ENCODE peak calls at places on chromosomes 3 and 15, in eight cellular contexts. One of them, this sample, is unnamed.

GRCh38 chr15:69160976-69161877 is 792 bp downstream of the GLCE start:
- DNase-seq in stimulated activated naive CD8-positive, alpha-beta T cell treated with anti-CD3 and anti-CD28 coated beads, Interleukin-15, Interleukin-2, amounts not matched to agents 100 U/mL and 50 U/mL, for 24 hours: peak; percentile 41
- DNase-seq in bronchial epithelial cell: peak; percentile 11
- DNase-seq in left cardiac atrium: peak; percentile 38
- DNase-seq in hypothalamus: peak; percentile 62
- DNase-seq in PC-9: peak; percentile 32
- DNase-seq in ureter: peak; percentile 53
- DNase-seq in cardiac muscle cell: peak; percentile 67
- DNase-seq in this sample: peak; percentile 41

GRCh38 chr3:14758893-14759292 is 59.9 kb upstream of the FGD5 start:
- DNase-seq in PC-9: no peak
- DNase-seq in ureter: no peak
- DNase-seq in stimulated activated naive CD8-positive, alpha-beta T cell treated with anti-CD3 and anti-CD28 coated beads, Interleukin-15, Interleukin-2, amounts not matched to agents 100 U/mL and 50 U/mL, for 24 hours: no peak
- DNase-seq in cardiac muscle cell: no peak
- DNase-seq in left cardiac atrium: no peak
- DNase-seq in hypothalamus: no peak
- DNase-seq in bronchial epithelial cell: no peak
- DNase-seq in this sample: no peak

GRCh38 chr3:155233213-155233612 is 60.3 kb downstream of the STRIT1 start:
- DNase-seq in left cardiac atrium: peak; percentile 67
- DNase-seq in ureter: peak; percentile 76
- DNase-seq in bronchial epithelial cell: peak; percentile 62
- DNase-seq in PC-9: peak; percentile 41
- DNase-seq in stimulated activated naive CD8-positive, alpha-beta T cell treated with anti-CD3 and anti-CD28 coated beads, Interleukin-15, Interleukin-2, amounts not matched to agents 100 U/mL and 50 U/mL, for 24 hours: no peak
- DNase-seq in hypothalamus: no peak
- DNase-seq in cardiac muscle cell: peak; percentile 30
- DNase-seq in this sample: peak; percentile 79

GRCh38 chr3:68988740-68989139 is 24.7 kb downstream of the EOGT start:
- DNase-seq in bronchial epithelial cell: no peak
- DNase-seq in ureter: no peak
- DNase-seq in PC-9: no peak
- DNase-seq in hypothalamus: no peak
- DNase-seq in left cardiac atrium: no peak
- DNase-seq in cardiac muscle cell: no peak
- DNase-seq in stimulated activated naive CD8-positive, alpha-beta T cell treated with anti-CD3 and anti-CD28 coated beads, Interleukin-15, Interleukin-2, amounts not matched to agents 100 U/mL and 50 U/mL, for 24 hours: no peak
- DNase-seq in this sample: no peak

GRCh38 chr15:70475921-70476320 is 287.4 kb downstream of the UACA start:
- DNase-seq in cardiac muscle cell: no peak
- DNase-seq in stimulated activated naive CD8-positive, alpha-beta T cell treated with anti-CD3 and anti-CD28 coated beads, Interleukin-15, Interleukin-2, amounts not matched to agents 100 U/mL and 50 U/mL, for 24 hours: no peak
- DNase-seq in hypothalamus: no peak
- DNase-seq in left cardiac atrium: no peak
- DNase-seq in bronchial epithelial cell: no peak
- DNase-seq in ureter: no peak
- DNase-seq in PC-9: no peak
- DNase-seq in this sample: no peak

GRCh38 chr3:12796171-12797123 is at the start of gene CAND2:
- DNase-seq in stimulated activated naive CD8-positive, alpha-beta T cell treated with anti-CD3 and anti-CD28 coated beads, Interleukin-15, Interleukin-2, amounts not matched to agents 100 U/mL and 50 U/mL, for 24 hours: peak; percentile 48
- DNase-seq in bronchial epithelial cell: no peak
- DNase-seq in cardiac muscle cell: peak; percentile 89
- DNase-seq in ureter: peak; percentile 65
- DNase-seq in hypothalamus: peak; percentile 31
- DNase-seq in left cardiac atrium: peak; percentile 83
- DNase-seq in PC-9: no peak
- DNase-seq in this sample: peak; percentile 58

GRCh38 chr3:177443469-177443868 is 246.2 kb upstream of the TBL1XR1 start:
- DNase-seq in hypothalamus: no peak
- DNase-seq in cardiac muscle cell: no peak
- DNase-seq in left cardiac atrium: no peak
- DNase-seq in ureter: no peak
- DNase-seq in PC-9: peak; percentile 76
- DNase-seq in stimulated activated naive CD8-positive, alpha-beta T cell treated with anti-CD3 and anti-CD28 coated beads, Interleukin-15, Interleukin-2, amounts not matched to agents 100 U/mL and 50 U/mL, for 24 hours: no peak
- DNase-seq in bronchial epithelial cell: peak; percentile 83
- DNase-seq in this sample: no peak

GRCh38 chr3:29279276-29279675 is 1.6 kb upstream of the RBMS3 start:
- DNase-seq in bronchial epithelial cell: no peak
- DNase-seq in ureter: no peak
- DNase-seq in left cardiac atrium: no peak
- DNase-seq in PC-9: no peak
- DNase-seq in cardiac muscle cell: peak; percentile 4
- DNase-seq in hypothalamus: no peak
- DNase-seq in stimulated activated naive CD8-positive, alpha-beta T cell treated with anti-CD3 and anti-CD28 coated beads, Interleukin-15, Interleukin-2, amounts not matched to agents 100 U/mL and 50 U/mL, for 24 hours: no peak
- DNase-seq in this sample: no peak

GRCh38 chr3:96931491-96931890 is 117.1 kb downstream of the EPHA6 start:
- DNase-seq in ureter: no peak
- DNase-seq in hypothalamus: no peak
- DNase-seq in PC-9: no peak
- DNase-seq in cardiac muscle cell: no peak
- DNase-seq in left cardiac atrium: no peak
- DNase-seq in bronchial epithelial cell: no peak
- DNase-seq in stimulated activated naive CD8-positive, alpha-beta T cell treated with anti-CD3 and anti-CD28 coated beads, Interleukin-15, Interleukin-2, amounts not matched to agents 100 U/mL and 50 U/mL, for 24 hours: no peak
- DNase-seq in this sample: peak; percentile 7

GRCh38 chr15:101013151-101013550 is 94.0 kb downstream of the LRRK1 start:
- DNase-seq in PC-9: no peak
- DNase-seq in hypothalamus: no peak
- DNase-seq in stimulated activated naive CD8-positive, alpha-beta T cell treated with anti-CD3 and anti-CD28 coated beads, Interleukin-15, Interleukin-2, amounts not matched to agents 100 U/mL and 50 U/mL, for 24 hours: no peak
- DNase-seq in cardiac muscle cell: no peak
- DNase-seq in ureter: no peak
- DNase-seq in bronchial epithelial cell: no peak
- DNase-seq in left cardiac atrium: no peak
- DNase-seq in this sample: no peak

GRCh38 chr3:56980798-56981390 is 79.6 kb upstream of the SPATA12 start:
- DNase-seq in stimulated activated naive CD8-positive, alpha-beta T cell treated with anti-CD3 and anti-CD28 coated beads, Interleukin-15, Interleukin-2, amounts not matched to agents 100 U/mL and 50 U/mL, for 24 hours: peak; percentile 65
- DNase-seq in ureter: peak; percentile 56
- DNase-seq in PC-9: peak; percentile 69
- DNase-seq in left cardiac atrium: peak; percentile 81
- DNase-seq in hypothalamus: no peak
- DNase-seq in bronchial epithelial cell: peak; percentile 99
- DNase-seq in cardiac muscle cell: no peak
- DNase-seq in this sample: peak; percentile 40

GRCh38 chr3:42688016-42688415 is 2.7 kb downstream of the KLHL40 start:
- DNase-seq in cardiac muscle cell: no peak
- DNase-seq in stimulated activated naive CD8-positive, alpha-beta T cell treated with anti-CD3 and anti-CD28 coated beads, Interleukin-15, Interleukin-2, amounts not matched to agents 100 U/mL and 50 U/mL, for 24 hours: no peak
- DNase-seq in bronchial epithelial cell: no peak
- DNase-seq in ureter: no peak
- DNase-seq in left cardiac atrium: peak; percentile 17
- DNase-seq in PC-9: no peak
- DNase-seq in hypothalamus: no peak
- DNase-seq in this sample: no peak

GRCh38 chr15:35813573-35813972 is 267.6 kb upstream of the DPH6 start:
- DNase-seq in bronchial epithelial cell: no peak
- DNase-seq in stimulated activated naive CD8-positive, alpha-beta T cell treated with anti-CD3 and anti-CD28 coated beads, Interleukin-15, Interleukin-2, amounts not matched to agents 100 U/mL and 50 U/mL, for 24 hours: no peak
- DNase-seq in cardiac muscle cell: no peak
- DNase-seq in left cardiac atrium: no peak
- DNase-seq in PC-9: no peak
- DNase-seq in hypothalamus: no peak
- DNase-seq in ureter: no peak
- DNase-seq in this sample: no peak

GRCh38 chr3:74520895-74521294 is 93.6 kb downstream of the CNTN3 start:
- DNase-seq in hypothalamus: no peak
- DNase-seq in left cardiac atrium: no peak
- DNase-seq in PC-9: no peak
- DNase-seq in bronchial epithelial cell: no peak
- DNase-seq in stimulated activated naive CD8-positive, alpha-beta T cell treated with anti-CD3 and anti-CD28 coated beads, Interleukin-15, Interleukin-2, amounts not matched to agents 100 U/mL and 50 U/mL, for 24 hours: no peak
- DNase-seq in ureter: no peak
- DNase-seq in cardiac muscle cell: no peak
- DNase-seq in this sample: no peak

GRCh38 chr3:37753428-37753827 is 108.3 kb upstream of the CTDSPL start:
- DNase-seq in stimulated activated naive CD8-positive, alpha-beta T cell treated with anti-CD3 and anti-CD28 coated beads, Interleukin-15, Interleukin-2, amounts not matched to agents 100 U/mL and 50 U/mL, for 24 hours: no peak
- DNase-seq in left cardiac atrium: no peak
- DNase-seq in cardiac muscle cell: no peak
- DNase-seq in bronchial epithelial cell: peak; percentile 60
- DNase-seq in ureter: no peak
- DNase-seq in hypothalamus: no peak
- DNase-seq in PC-9: no peak
- DNase-seq in this sample: no peak

GRCh38 chr3:172643780-172644179 is 67.1 kb downstream of the NCEH1 start:
- DNase-seq in PC-9: no peak
- DNase-seq in ureter: no peak
- DNase-seq in bronchial epithelial cell: no peak
- DNase-seq in hypothalamus: no peak
- DNase-seq in left cardiac atrium: no peak
- DNase-seq in stimulated activated naive CD8-positive, alpha-beta T cell treated with anti-CD3 and anti-CD28 coated beads, Interleukin-15, Interleukin-2, amounts not matched to agents 100 U/mL and 50 U/mL, for 24 hours: no peak
- DNase-seq in cardiac muscle cell: no peak
- DNase-seq in this sample: no peak

GRCh38 chr15:64013179-64014043 is 32.9 kb downstream of the DAPK2 start:
- DNase-seq in cardiac muscle cell: no peak
- DNase-seq in hypothalamus: no peak
- DNase-seq in stimulated activated naive CD8-positive, alpha-beta T cell treated with anti-CD3 and anti-CD28 coated beads, Interleukin-15, Interleukin-2, amounts not matched to agents 100 U/mL and 50 U/mL, for 24 hours: peak; percentile 27
- DNase-seq in bronchial epithelial cell: peak; percentile 83
- DNase-seq in ureter: no peak
- DNase-seq in left cardiac atrium: no peak
- DNase-seq in PC-9: peak; percentile 57
- DNase-seq in this sample: no peak

GRCh38 chr15:48090115-48090514 is 30.7 kb upstream of the SLC24A5 start:
- DNase-seq in ureter: no peak
- DNase-seq in bronchial epithelial cell: no peak
- DNase-seq in PC-9: no peak
- DNase-seq in left cardiac atrium: no peak
- DNase-seq in stimulated activated naive CD8-positive, alpha-beta T cell treated with anti-CD3 and anti-CD28 coated beads, Interleukin-15, Interleukin-2, amounts not matched to agents 100 U/mL and 50 U/mL, for 24 hours: no peak
- DNase-seq in cardiac muscle cell: no peak
- DNase-seq in hypothalamus: no peak
- DNase-seq in this sample: no peak

GRCh38 chr3:59559721-59560514 is 510.1 kb upstream of the CFAP20DC start:
- DNase-seq in left cardiac atrium: no peak
- DNase-seq in cardiac muscle cell: no peak
- DNase-seq in hypothalamus: no peak
- DNase-seq in stimulated activated naive CD8-positive, alpha-beta T cell treated with anti-CD3 and anti-CD28 coated beads, Interleukin-15, Interleukin-2, amounts not matched to agents 100 U/mL and 50 U/mL, for 24 hours: peak; percentile 27
- DNase-seq in bronchial epithelial cell: peak; percentile 100
- DNase-seq in PC-9: peak; percentile 9
- DNase-seq in ureter: no peak
- DNase-seq in this sample: peak; percentile 20

GRCh38 chr3:171457263-171458055 is 2.7 kb downstream of the TNIK start:
- DNase-seq in cardiac muscle cell: peak; percentile 53
- DNase-seq in ureter: no peak
- DNase-seq in bronchial epithelial cell: no peak
- DNase-seq in stimulated activated naive CD8-positive, alpha-beta T cell treated with anti-CD3 and anti-CD28 coated beads, Interleukin-15, Interleukin-2, amounts not matched to agents 100 U/mL and 50 U/mL, for 24 hours: peak; percentile 26
- DNase-seq in left cardiac atrium: no peak
- DNase-seq in PC-9: no peak
- DNase-seq in hypothalamus: peak; percentile 57
- DNase-seq in this sample: no peak

GRCh38 chr3:37902674-37903073 is 41.0 kb downstream of the CTDSPL start:
- DNase-seq in stimulated activated naive CD8-positive, alpha-beta T cell treated with anti-CD3 and anti-CD28 coated beads, Interleukin-15, Interleukin-2, amounts not matched to agents 100 U/mL and 50 U/mL, for 24 hours: no peak
- DNase-seq in hypothalamus: no peak
- DNase-seq in left cardiac atrium: no peak
- DNase-seq in PC-9: no peak
- DNase-seq in bronchial epithelial cell: no peak
- DNase-seq in ureter: no peak
- DNase-seq in cardiac muscle cell: no peak
- DNase-seq in this sample: no peak

GRCh38 chr3:110624571-110624970 is 447.0 kb upstream of the NECTIN3 start:
- DNase-seq in cardiac muscle cell: no peak
- DNase-seq in bronchial epithelial cell: peak; percentile 12
- DNase-seq in left cardiac atrium: no peak
- DNase-seq in ureter: no peak
- DNase-seq in hypothalamus: no peak
- DNase-seq in PC-9: no peak
- DNase-seq in stimulated activated naive CD8-positive, alpha-beta T cell treated with anti-CD3 and anti-CD28 coated beads, Interleukin-15, Interleukin-2, amounts not matched to agents 100 U/mL and 50 U/mL, for 24 hours: no peak
- DNase-seq in this sample: no peak

GRCh38 chr3:154795582-154795981 is 284.5 kb upstream of the MME start:
- DNase-seq in ureter: no peak
- DNase-seq in left cardiac atrium: no peak
- DNase-seq in hypothalamus: no peak
- DNase-seq in stimulated activated naive CD8-positive, alpha-beta T cell treated with anti-CD3 and anti-CD28 coated beads, Interleukin-15, Interleukin-2, amounts not matched to agents 100 U/mL and 50 U/mL, for 24 hours: no peak
- DNase-seq in cardiac muscle cell: peak; percentile 12
- DNase-seq in PC-9: no peak
- DNase-seq in bronchial epithelial cell: peak; percentile 94
- DNase-seq in this sample: no peak

GRCh38 chr3:176916777-176917176 is 280.5 kb downstream of the TBL1XR1 start:
- DNase-seq in stimulated activated naive CD8-positive, alpha-beta T cell treated with anti-CD3 and anti-CD28 coated beads, Interleukin-15, Interleukin-2, amounts not matched to agents 100 U/mL and 50 U/mL, for 24 hours: no peak
- DNase-seq in left cardiac atrium: no peak
- DNase-seq in PC-9: peak; percentile 71
- DNase-seq in bronchial epithelial cell: peak; percentile 92
- DNase-seq in ureter: no peak
- DNase-seq in cardiac muscle cell: no peak
- DNase-seq in hypothalamus: no peak
- DNase-seq in this sample: no peak

GRCh38 chr15:92643849-92644815 is 11.4 kb downstream of the FAM174B start:
- DNase-seq in hypothalamus: no peak
- DNase-seq in PC-9: peak; percentile 83
- DNase-seq in stimulated activated naive CD8-positive, alpha-beta T cell treated with anti-CD3 and anti-CD28 coated beads, Interleukin-15, Interleukin-2, amounts not matched to agents 100 U/mL and 50 U/mL, for 24 hours: no peak
- DNase-seq in left cardiac atrium: no peak
- DNase-seq in bronchial epithelial cell: no peak
- DNase-seq in cardiac muscle cell: no peak
- DNase-seq in ureter: peak; percentile 70
- DNase-seq in this sample: no peak

GRCh38 chr3:119289371-119289770 is 4.8 kb upstream of the ARHGAP31 start:
- DNase-seq in stimulated activated naive CD8-positive, alpha-beta T cell treated with anti-CD3 and anti-CD28 coated beads, Interleukin-15, Interleukin-2, amounts not matched to agents 100 U/mL and 50 U/mL, for 24 hours: no peak
- DNase-seq in ureter: no peak
- DNase-seq in cardiac muscle cell: no peak
- DNase-seq in bronchial epithelial cell: no peak
- DNase-seq in hypothalamus: no peak
- DNase-seq in left cardiac atrium: no peak
- DNase-seq in PC-9: no peak
- DNase-seq in this sample: no peak

GRCh38 chr15:76059320-76060097 is at the start of gene TMEM266:
- DNase-seq in PC-9: peak; percentile 37
- DNase-seq in cardiac muscle cell: peak; percentile 89
- DNase-seq in stimulated activated naive CD8-positive, alpha-beta T cell treated with anti-CD3 and anti-CD28 coated beads, Interleukin-15, Interleukin-2, amounts not matched to agents 100 U/mL and 50 U/mL, for 24 hours: peak; percentile 54
- DNase-seq in ureter: no peak
- DNase-seq in bronchial epithelial cell: no peak
- DNase-seq in left cardiac atrium: peak; percentile 40
- DNase-seq in hypothalamus: no peak
- DNase-seq in this sample: peak; percentile 58

GRCh38 chr3:185332026-185332735 is 30.8 kb upstream of the MAP3K13 start:
- DNase-seq in cardiac muscle cell: no peak
- DNase-seq in PC-9: no peak
- DNase-seq in bronchial epithelial cell: peak; percentile 98
- DNase-seq in hypothalamus: no peak
- DNase-seq in ureter: no peak
- DNase-seq in stimulated activated naive CD8-positive, alpha-beta T cell treated with anti-CD3 and anti-CD28 coated beads, Interleukin-15, Interleukin-2, amounts not matched to agents 100 U/mL and 50 U/mL, for 24 hours: no peak
- DNase-seq in left cardiac atrium: no peak
- DNase-seq in this sample: no peak

GRCh38 chr3:190526787-190527767 is 13.2 kb downstream of the IL1RAP start:
- DNase-seq in PC-9: no peak
- DNase-seq in bronchial epithelial cell: no peak
- DNase-seq in left cardiac atrium: no peak
- DNase-seq in hypothalamus: no peak
- DNase-seq in stimulated activated naive CD8-positive, alpha-beta T cell treated with anti-CD3 and anti-CD28 coated beads, Interleukin-15, Interleukin-2, amounts not matched to agents 100 U/mL and 50 U/mL, for 24 hours: no peak
- DNase-seq in cardiac muscle cell: no peak
- DNase-seq in ureter: no peak
- DNase-seq in this sample: no peak

GRCh38 chr3:49199244-49199899 is 28.0 kb downstream of the KLHDC8B start:
- DNase-seq in left cardiac atrium: peak; percentile 98
- DNase-seq in bronchial epithelial cell: no peak
- DNase-seq in ureter: peak; percentile 87
- DNase-seq in cardiac muscle cell: no peak
- DNase-seq in PC-9: peak; percentile 4
- DNase-seq in hypothalamus: no peak
- DNase-seq in stimulated activated naive CD8-positive, alpha-beta T cell treated with anti-CD3 and anti-CD28 coated beads, Interleukin-15, Interleukin-2, amounts not matched to agents 100 U/mL and 50 U/mL, for 24 hours: peak; percentile 17
- DNase-seq in this sample: no peak

GRCh38 chr3:24123596-24123995 is 178.5 kb downstream of the NR1D2 start:
- DNase-seq in ureter: no peak
- DNase-seq in bronchial epithelial cell: no peak
- DNase-seq in cardiac muscle cell: no peak
- DNase-seq in left cardiac atrium: no peak
- DNase-seq in stimulated activated naive CD8-positive, alpha-beta T cell treated with anti-CD3 and anti-CD28 coated beads, Interleukin-15, Interleukin-2, amounts not matched to agents 100 U/mL and 50 U/mL, for 24 hours: no peak
- DNase-seq in hypothalamus: no peak
- DNase-seq in PC-9: no peak
- DNase-seq in this sample: no peak

GRCh38 chr3:42507252-42507651 is 4.8 kb downstream of the VIPR1 start:
- DNase-seq in hypothalamus: no peak
- DNase-seq in PC-9: peak; percentile 75
- DNase-seq in left cardiac atrium: no peak
- DNase-seq in bronchial epithelial cell: peak; percentile 20
- DNase-seq in cardiac muscle cell: no peak
- DNase-seq in stimulated activated naive CD8-positive, alpha-beta T cell treated with anti-CD3 and anti-CD28 coated beads, Interleukin-15, Interleukin-2, amounts not matched to agents 100 U/mL and 50 U/mL, for 24 hours: peak; percentile 5
- DNase-seq in ureter: peak; percentile 72
- DNase-seq in this sample: no peak

GRCh38 chr3:111967651-111968274 is 11.1 kb upstream of the ABHD10 start:
- DNase-seq in left cardiac atrium: peak; percentile 85
- DNase-seq in stimulated activated naive CD8-positive, alpha-beta T cell treated with anti-CD3 and anti-CD28 coated beads, Interleukin-15, Interleukin-2, amounts not matched to agents 100 U/mL and 50 U/mL, for 24 hours: peak; percentile 88
- DNase-seq in cardiac muscle cell: peak; percentile 87
- DNase-seq in bronchial epithelial cell: peak; percentile 58
- DNase-seq in ureter: peak; percentile 86
- DNase-seq in PC-9: peak; percentile 85
- DNase-seq in hypothalamus: peak; percentile 49
- DNase-seq in this sample: peak; percentile 94

GRCh38 chr3:124250053-124250452 is 258.1 kb upstream of the ROPN1 start:
- DNase-seq in PC-9: no peak
- DNase-seq in stimulated activated naive CD8-positive, alpha-beta T cell treated with anti-CD3 and anti-CD28 coated beads, Interleukin-15, Interleukin-2, amounts not matched to agents 100 U/mL and 50 U/mL, for 24 hours: no peak
- DNase-seq in left cardiac atrium: no peak
- DNase-seq in bronchial epithelial cell: peak; percentile 61
- DNase-seq in cardiac muscle cell: no peak
- DNase-seq in ureter: no peak
- DNase-seq in hypothalamus: no peak
- DNase-seq in this sample: no peak